ENCODE peak calls at places on chromosomes 4 and X, in eight cellular contexts. One of them, this sample, is unnamed.
A peak's percentile ranks its signal among the peaks of the same experiment; 100 is the strongest.

GRCh38 chrX:24720036-24720435 is 26.3 kb downstream of the POLA1 start:
- DNase-seq in fibroblast of pulmonary artery: no peak
- DNase-seq in fibroblast of mammary gland: peak; percentile 11
- DNase-seq in tibial nerve: no peak
- DNase-seq in psoas muscle: no peak
- DNase-seq in coronary artery: no peak
- DNase-seq in upper lobe of right lung: no peak
- DNase-seq in choroid plexus epithelial cell: no peak
- DNase-seq in this sample: no peak

GRCh38 chr4:98661356-98662054 is 3.1 kb upstream of the TSPAN5 start:
- DNase-seq in fibroblast of pulmonary artery: no peak
- DNase-seq in fibroblast of mammary gland: no peak
- DNase-seq in tibial nerve: no peak
- DNase-seq in psoas muscle: no peak
- DNase-seq in coronary artery: no peak
- DNase-seq in upper lobe of right lung: no peak
- DNase-seq in choroid plexus epithelial cell: no peak
- DNase-seq in this sample: no peak

GRCh38 chr4:8856835-8857590 is 14.6 kb downstream of the HMX1 start:
- DNase-seq in fibroblast of pulmonary artery: no peak
- DNase-seq in fibroblast of mammary gland: no peak
- DNase-seq in tibial nerve: no peak
- DNase-seq in psoas muscle: no peak
- DNase-seq in coronary artery: no peak
- DNase-seq in upper lobe of right lung: no peak
- DNase-seq in choroid plexus epithelial cell: no peak
- DNase-seq in this sample: no peak

GRCh38 chr4:189785257-189785656 is 155.4 kb upstream of the FRG1 start:
- DNase-seq in fibroblast of pulmonary artery: no peak
- DNase-seq in fibroblast of mammary gland: no peak
- DNase-seq in tibial nerve: no peak
- DNase-seq in psoas muscle: no peak
- DNase-seq in coronary artery: no peak
- DNase-seq in upper lobe of right lung: no peak
- DNase-seq in choroid plexus epithelial cell: no peak
- DNase-seq in this sample: no peak

GRCh38 chr4:31370866-31371465 is 650.8 kb downstream of the PCDH7 start:
- DNase-seq in fibroblast of pulmonary artery: peak; percentile 71
- DNase-seq in fibroblast of mammary gland: peak; percentile 58
- DNase-seq in tibial nerve: no peak
- DNase-seq in psoas muscle: no peak
- DNase-seq in coronary artery: no peak
- DNase-seq in upper lobe of right lung: no peak
- DNase-seq in choroid plexus epithelial cell: peak; percentile 64
- DNase-seq in this sample: peak; percentile 5

GRCh38 chr4:37671072-37671471 is 15.1 kb downstream of the RELL1 start:
- DNase-seq in fibroblast of pulmonary artery: no peak
- DNase-seq in fibroblast of mammary gland: no peak
- DNase-seq in tibial nerve: no peak
- DNase-seq in psoas muscle: no peak
- DNase-seq in coronary artery: no peak
- DNase-seq in upper lobe of right lung: no peak
- DNase-seq in choroid plexus epithelial cell: no peak
- DNase-seq in this sample: no peak

GRCh38 chrX:118682258-118683014 is 45.0 kb upstream of the IL13RA1 start:
- DNase-seq in fibroblast of pulmonary artery: peak; percentile 4
- DNase-seq in fibroblast of mammary gland: no peak
- DNase-seq in tibial nerve: no peak
- DNase-seq in psoas muscle: no peak
- DNase-seq in coronary artery: no peak
- DNase-seq in upper lobe of right lung: no peak
- DNase-seq in choroid plexus epithelial cell: no peak
- DNase-seq in this sample: no peak

GRCh38 chrX:9062621-9063020 is 28.7 kb upstream of the FAM9B start:
- DNase-seq in fibroblast of pulmonary artery: no peak
- DNase-seq in fibroblast of mammary gland: no peak
- DNase-seq in tibial nerve: no peak
- DNase-seq in psoas muscle: no peak
- DNase-seq in coronary artery: no peak
- DNase-seq in upper lobe of right lung: no peak
- DNase-seq in choroid plexus epithelial cell: no peak
- DNase-seq in this sample: no peak

GRCh38 chr4:4852591-4853362 is 6.7 kb upstream of the MSX1 start:
- DNase-seq in fibroblast of pulmonary artery: peak; percentile 68
- DNase-seq in fibroblast of mammary gland: peak; percentile 79
- DNase-seq in tibial nerve: no peak
- DNase-seq in psoas muscle: peak; percentile 54
- DNase-seq in coronary artery: no peak
- DNase-seq in upper lobe of right lung: peak; percentile 70
- DNase-seq in choroid plexus epithelial cell: peak; percentile 70
- DNase-seq in this sample: peak; percentile 60

GRCh38 chr4:60938621-60939020 is 261.5 kb upstream of the ADGRL3 start:
- DNase-seq in fibroblast of pulmonary artery: no peak
- DNase-seq in fibroblast of mammary gland: no peak
- DNase-seq in tibial nerve: no peak
- DNase-seq in psoas muscle: no peak
- DNase-seq in coronary artery: no peak
- DNase-seq in upper lobe of right lung: no peak
- DNase-seq in choroid plexus epithelial cell: no peak
- DNase-seq in this sample: no peak

GRCh38 chr4:140042634-140043033 is 111.3 kb downstream of the MAML3 start:
- DNase-seq in fibroblast of pulmonary artery: no peak
- DNase-seq in fibroblast of mammary gland: no peak
- DNase-seq in tibial nerve: no peak
- DNase-seq in psoas muscle: no peak
- DNase-seq in coronary artery: no peak
- DNase-seq in upper lobe of right lung: no peak
- DNase-seq in choroid plexus epithelial cell: no peak
- DNase-seq in this sample: no peak

GRCh38 chr4:140037353-140038030 is 116.5 kb downstream of the MAML3 start:
- DNase-seq in fibroblast of pulmonary artery: peak; percentile 84
- DNase-seq in fibroblast of mammary gland: peak; percentile 91
- DNase-seq in tibial nerve: no peak
- DNase-seq in psoas muscle: no peak
- DNase-seq in coronary artery: no peak
- DNase-seq in upper lobe of right lung: no peak
- DNase-seq in choroid plexus epithelial cell: peak; percentile 94
- DNase-seq in this sample: no peak

DNA sequence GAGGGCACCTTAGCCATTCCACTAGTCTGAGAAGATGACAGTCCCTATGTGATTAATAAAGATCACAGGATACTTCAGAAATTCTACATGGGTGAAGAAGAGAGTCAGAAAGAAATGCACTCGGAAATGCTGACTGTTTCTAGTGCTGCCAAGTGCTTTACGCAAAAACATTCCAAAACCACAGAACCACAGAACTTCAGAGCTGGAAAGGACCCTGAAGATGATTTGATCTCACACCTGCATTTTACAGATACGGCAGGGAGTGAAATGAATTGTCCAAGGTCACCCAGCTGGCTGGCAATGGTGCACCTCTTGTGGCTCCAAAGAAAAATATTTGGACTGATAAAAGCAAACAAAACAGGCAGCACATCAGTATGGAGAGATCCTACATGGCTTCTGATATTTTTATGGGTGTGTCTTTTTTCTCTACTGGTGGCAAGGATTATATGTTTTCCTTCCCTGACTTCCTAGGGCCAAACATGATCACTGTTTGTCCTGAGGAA is 115.9 kb downstream of the MAML3 start:
- DNase-seq in fibroblast of pulmonary artery: peak; percentile 47
- DNase-seq in fibroblast of mammary gland: peak; percentile 63
- DNase-seq in tibial nerve: no peak
- DNase-seq in psoas muscle: no peak
- DNase-seq in coronary artery: no peak
- DNase-seq in upper lobe of right lung: no peak
- DNase-seq in choroid plexus epithelial cell: peak; percentile 85
- DNase-seq in this sample: no peak
- TF ChIP-seq CTCF in fibroblast of pulmonary artery: no peak
- TF ChIP-seq CTCF in fibroblast of mammary gland: no peak
- TF ChIP-seq CTCF in tibial nerve: no peak
- TF ChIP-seq CTCF in psoas muscle: no peak
- TF ChIP-seq CTCF in coronary artery: no peak
- TF ChIP-seq CTCF in upper lobe of right lung: no peak
- TF ChIP-seq CTCF in choroid plexus epithelial cell: no peak
- TF ChIP-seq CTCF in this sample: no peak

GRCh38 chrX:133749951-133750350 is 235.4 kb downstream of the GPC3 start:
- DNase-seq in fibroblast of pulmonary artery: no peak
- DNase-seq in fibroblast of mammary gland: no peak
- DNase-seq in tibial nerve: no peak
- DNase-seq in psoas muscle: no peak
- DNase-seq in coronary artery: no peak
- DNase-seq in upper lobe of right lung: no peak
- DNase-seq in choroid plexus epithelial cell: no peak
- DNase-seq in this sample: no peak
- TF ChIP-seq CTCF in fibroblast of pulmonary artery: no peak
- TF ChIP-seq CTCF in fibroblast of mammary gland: no peak
- TF ChIP-seq CTCF in tibial nerve: no peak
- TF ChIP-seq CTCF in psoas muscle: no peak
- TF ChIP-seq CTCF in coronary artery: no peak
- TF ChIP-seq CTCF in upper lobe of right lung: no peak
- TF ChIP-seq CTCF in choroid plexus epithelial cell: no peak
- TF ChIP-seq CTCF in this sample: no peak

DNA sequence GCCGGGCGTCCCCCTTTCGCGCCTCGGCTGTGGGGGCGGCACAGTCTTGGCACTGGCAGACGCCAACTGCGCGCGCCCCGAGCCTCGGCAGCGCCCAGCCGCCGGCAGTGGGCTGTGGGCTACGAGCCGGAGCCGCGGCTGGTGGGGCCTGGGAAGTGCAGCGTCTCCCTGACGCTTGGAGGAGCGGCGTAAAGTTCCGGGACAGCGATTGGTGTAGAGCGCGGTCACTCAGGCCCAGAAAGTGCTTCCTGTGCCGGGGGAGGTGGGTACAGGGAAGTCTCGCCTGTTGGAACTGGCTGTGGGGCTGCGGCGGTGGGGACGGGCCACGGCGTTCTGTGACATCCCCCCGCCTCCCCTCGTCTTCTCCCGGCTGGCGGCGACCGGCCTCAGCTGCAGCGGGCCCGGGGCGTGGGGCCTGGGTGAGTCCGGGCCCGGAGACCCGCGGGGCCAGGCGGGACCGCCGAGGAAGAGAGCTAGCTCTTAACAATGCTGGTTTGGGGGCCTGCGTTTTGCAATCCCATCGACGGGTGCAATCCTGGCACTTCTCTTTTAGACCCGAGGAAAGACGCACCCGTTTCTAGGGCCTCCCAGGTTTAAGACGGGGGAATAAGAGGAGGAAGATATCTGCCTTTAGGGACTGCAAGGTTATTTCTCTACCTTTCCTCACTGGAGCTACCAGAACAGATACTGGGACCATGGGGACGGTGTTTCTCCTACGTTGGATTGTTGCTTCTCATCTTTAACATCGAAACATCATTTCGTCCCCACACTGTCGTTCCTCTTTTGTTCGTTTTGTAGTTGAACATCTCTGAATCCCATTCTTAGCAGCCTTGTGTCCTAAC is at the start of the genes RWDD4 and TRAPPC11:
- DNase-seq in fibroblast of pulmonary artery: peak; percentile 99
- DNase-seq in fibroblast of mammary gland: peak; percentile 99
- DNase-seq in tibial nerve: peak; percentile 96
- DNase-seq in psoas muscle: peak; percentile 99
- DNase-seq in coronary artery: peak; percentile 99
- DNase-seq in upper lobe of right lung: peak; percentile 99
- DNase-seq in choroid plexus epithelial cell: peak; percentile 99
- DNase-seq in this sample: peak; percentile 95
- TF ChIP-seq CTCF in fibroblast of pulmonary artery: peak; percentile 6
- TF ChIP-seq CTCF in fibroblast of mammary gland: no peak
- TF ChIP-seq CTCF in tibial nerve: peak; percentile 87
- TF ChIP-seq CTCF in psoas muscle: peak; percentile 31
- TF ChIP-seq CTCF in coronary artery: no peak
- TF ChIP-seq CTCF in upper lobe of right lung: peak; percentile 47
- TF ChIP-seq CTCF in choroid plexus epithelial cell: peak; percentile 29
- TF ChIP-seq CTCF in this sample: peak; percentile 27

GRCh38 chr4:139401368-139401767 is 52.6 kb upstream of the RAB33B start:
- DNase-seq in fibroblast of pulmonary artery: no peak
- DNase-seq in fibroblast of mammary gland: no peak
- DNase-seq in tibial nerve: no peak
- DNase-seq in psoas muscle: no peak
- DNase-seq in coronary artery: no peak
- DNase-seq in upper lobe of right lung: no peak
- DNase-seq in choroid plexus epithelial cell: no peak
- DNase-seq in this sample: no peak

GRCh38 chr4:139403457-139403856 is 50.5 kb upstream of the RAB33B start:
- DNase-seq in fibroblast of pulmonary artery: peak; percentile 11
- DNase-seq in fibroblast of mammary gland: no peak
- DNase-seq in tibial nerve: no peak
- DNase-seq in psoas muscle: no peak
- DNase-seq in coronary artery: no peak
- DNase-seq in upper lobe of right lung: no peak
- DNase-seq in choroid plexus epithelial cell: peak; percentile 35
- DNase-seq in this sample: no peak
- TF ChIP-seq CTCF in fibroblast of pulmonary artery: peak; percentile 7
- TF ChIP-seq CTCF in fibroblast of mammary gland: no peak
- TF ChIP-seq CTCF in tibial nerve: no peak
- TF ChIP-seq CTCF in psoas muscle: no peak
- TF ChIP-seq CTCF in coronary artery: no peak
- TF ChIP-seq CTCF in upper lobe of right lung: no peak
- TF ChIP-seq CTCF in choroid plexus epithelial cell: peak; percentile 21
- TF ChIP-seq CTCF in this sample: no peak

GRCh38 chrX:40922307-40922706 is 162.9 kb upstream of the USP9X start:
- DNase-seq in fibroblast of pulmonary artery: peak; percentile 71
- DNase-seq in fibroblast of mammary gland: peak; percentile 63
- DNase-seq in tibial nerve: no peak
- DNase-seq in psoas muscle: no peak
- DNase-seq in coronary artery: no peak
- DNase-seq in upper lobe of right lung: no peak
- DNase-seq in choroid plexus epithelial cell: peak; percentile 90
- DNase-seq in this sample: no peak
- TF ChIP-seq CTCF in fibroblast of pulmonary artery: peak; percentile 41
- TF ChIP-seq CTCF in fibroblast of mammary gland: peak; percentile 53
- TF ChIP-seq CTCF in tibial nerve: no peak
- TF ChIP-seq CTCF in psoas muscle: peak; percentile 10
- TF ChIP-seq CTCF in coronary artery: no peak
- TF ChIP-seq CTCF in upper lobe of right lung: peak; percentile 19
- TF ChIP-seq CTCF in choroid plexus epithelial cell: peak; percentile 49
- TF ChIP-seq CTCF in this sample: peak; percentile 25

This sample was measured in endothelial cell.